ENCODE peak calls at places on chromosomes 6 and 20, in six cellular contexts. J, D, B, C, K and I are unnamed samples.

GRCh38 chr6:125104425-125104824 is 49.1 kb upstream of the TPD52L1 start:
- DNase-seq in J (peak; percentile 48), D (peak; percentile 72), B (no peak), C (no peak), K (peak; percentile 47), I (peak; percentile 74)

GRCh38 chr6:130324657-130325056 is 41.2 kb upstream of the TMEM200A start:
- DNase-seq in J (no peak), D (peak; percentile 83), B (no peak), C (no peak), K (peak; percentile 13), I (no peak)

GRCh38 chr6:101585501-101585900 is 192.0 kb downstream of the GRIK2 start:
- DNase-seq in J (no peak), D (no peak), B (no peak), C (no peak), K (no peak), I (no peak)

GRCh38 chr20:53929974-53930650 is 140.3 kb downstream of the BCAS1 start:
- DNase-seq in J (no peak), D (no peak), B (no peak), C (no peak), K (no peak), I (no peak)

GRCh38 chr20:32494498-32495216 is 90.5 kb downstream of the NOL4L start:
- DNase-seq in J (no peak), D (no peak), B (no peak), C (peak; percentile 23), K (no peak), I (no peak)

GRCh38 chr6:169048185-169048584 is 205.5 kb downstream of the THBS2 start:
- DNase-seq in J (no peak), D (no peak), B (no peak), C (no peak), K (no peak), I (no peak)

GRCh38 chr6:170129691-170130171 is 161.1 kb downstream of the DLL1 start:
- DNase-seq in J (no peak), D (no peak), B (peak; percentile 34), C (no peak), K (peak; percentile 87), I (no peak)

GRCh38 chr6:125918681-125919566 is 37.6 kb upstream of the HINT3 start:
- DNase-seq in J (peak; percentile 21), D (peak; percentile 90), B (no peak), C (no peak), K (peak; percentile 28), I (peak; percentile 96)

GRCh38 chr6:93417421-93417996 is 1.9 kb downstream of the EPHA7 start:
- DNase-seq in J (peak; percentile 42), D (no peak), B (no peak), C (no peak), K (no peak), I (peak; percentile 71)

GRCh38 chr6:100475554-100476325 is 11.0 kb upstream of the SIM1 start:
- DNase-seq in J (no peak), D (peak; percentile 22), B (no peak), C (no peak), K (peak; percentile 48), I (no peak)

GRCh38 chr6:122712093-122712863 is 67.2 kb upstream of the FABP7 start:
- DNase-seq in J (no peak), D (peak; percentile 62), B (no peak), C (no peak), K (no peak), I (peak; percentile 57)

GRCh38 chr6:146433881-146434741 is 109.5 kb upstream of the RAB32 start:
- DNase-seq in J (no peak), D (no peak), B (peak; percentile 74), C (peak; percentile 58), K (no peak), I (peak; percentile 17)

GRCh38 chr20:39081255-39081654 is 119.1 kb downstream of the DHX35 start:
- DNase-seq in J (peak; percentile 78), D (peak; percentile 75), B (peak; percentile 94), C (peak; percentile 77), K (peak; percentile 63), I (peak; percentile 72)

GRCh38 chr6:121533321-121533841 is 97.9 kb downstream of the GJA1 start:
- DNase-seq in J (no peak), D (no peak), B (no peak), C (no peak), K (no peak), I (no peak)

GRCh38 chr20:31945790-31946189 is 6.1 kb downstream of the PDRG1 start:
- DNase-seq in J (no peak), D (no peak), B (no peak), C (no peak), K (no peak), I (no peak)

GRCh38 chr20:41223112-41223511 is 85.8 kb downstream of the PLCG1 start:
- DNase-seq in J (no peak), D (peak; percentile 63), B (no peak), C (no peak), K (no peak), I (peak; percentile 31)

GRCh38 chr6:160979063-160979708 is 12.4 kb upstream of the MAP3K4 start:
- DNase-seq in J (no peak), D (peak; percentile 74), B (no peak), C (no peak), K (no peak), I (peak; percentile 64)

GRCh38 chr20:57103146-57103800 is 163.2 kb downstream of the BMP7 start:
- DNase-seq in J (no peak), D (no peak), B (no peak), C (no peak), K (no peak), I (no peak)

GRCh38 chr6:31744422-31744821 is 4.6 kb downstream of the MSH5 start:
- DNase-seq in J (no peak), D (no peak), B (no peak), C (no peak), K (no peak), I (no peak)

GRCh38 chr20:7146552-7147219 is 379.2 kb downstream of the BMP2 start:
- DNase-seq in J (no peak), D (no peak), B (no peak), C (no peak), K (no peak), I (no peak)

GRCh38 chr6:144835322-144835721 is 550.2 kb downstream of the UTRN start:
- DNase-seq in J (no peak), D (no peak), B (no peak), C (no peak), K (no peak), I (no peak)
- H3K14ac ChIP-seq in J (no peak overlapping the region), D (no peak overlapping the region), B (no peak overlapping the region), C (no peak overlapping the region), K (no peak overlapping the region), I (no peak overlapping the region)

GRCh38 chr6:41636803-41637178 is 1.5 kb upstream of the MDFI start:
- DNase-seq in J (no peak), D (no peak), B (peak; percentile 79), C (peak; percentile 80), K (peak; percentile 93), I (peak; percentile 51)

GRCh38 chr6:41638801-41639555 is 710 bp downstream of the MDFI start:
- DNase-seq in J (peak; percentile 46), D (no peak), B (peak; percentile 81), C (peak; percentile 69), K (no peak), I (peak; percentile 87)

GRCh38 chr6:41638002-41638800 is at the start of gene MDFI:
- DNase-seq in J (peak; percentile 57), D (no peak), B (peak; percentile 81), C (peak; percentile 78), K (no peak), I (peak; percentile 49)

GRCh38 chr6:41635365-41635764 is 2.9 kb upstream of the MDFI start:
- DNase-seq in J (no peak), D (no peak), B (no peak), C (no peak), K (no peak), I (no peak)

DNA sequence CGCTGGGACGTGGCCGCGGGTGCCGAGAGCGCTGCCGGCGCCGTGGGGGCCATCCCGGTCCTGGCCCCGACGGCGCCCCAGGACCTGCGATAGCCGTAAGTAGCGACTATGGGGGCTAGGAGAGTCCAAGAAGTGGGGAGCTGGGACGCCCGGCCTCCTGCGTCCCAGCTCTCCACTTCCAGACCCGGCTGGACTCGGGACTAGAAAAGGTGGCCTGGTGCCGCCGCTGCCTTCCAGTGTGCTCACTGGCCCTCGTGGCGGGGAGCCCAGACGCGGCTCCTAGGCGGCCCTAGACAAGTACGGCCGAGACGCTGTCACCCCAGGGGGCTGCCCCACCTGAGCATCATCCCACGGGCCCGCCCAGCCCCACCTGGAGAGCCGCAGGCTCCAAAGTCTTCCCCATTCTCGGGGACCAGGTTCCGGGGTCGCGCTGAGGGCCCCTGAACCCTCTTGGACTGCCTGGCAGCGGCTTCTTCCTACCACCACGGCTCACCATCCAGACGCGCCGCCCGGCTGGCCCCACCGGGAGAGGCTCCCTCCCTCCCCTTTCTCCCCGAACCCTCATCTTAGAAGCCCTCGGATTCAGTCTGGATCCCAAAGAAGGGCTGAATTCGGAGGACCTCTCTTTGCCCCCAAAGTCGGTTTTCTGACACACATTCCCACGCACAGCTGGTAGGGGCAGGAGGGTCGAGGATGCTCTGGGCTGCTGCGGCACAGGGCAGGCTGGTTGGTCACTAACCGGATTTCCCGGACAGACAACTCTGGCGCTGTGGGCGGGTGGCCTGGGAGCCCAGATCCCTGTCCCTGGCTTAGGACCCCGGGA is 878 bp upstream of the MDFI start:
- DNase-seq in J (no peak), D (no peak), B (peak; percentile 71), C (peak; percentile 55), K (peak; percentile 83), I (peak; percentile 49)
- H3K18ac ChIP-seq in J (peak overlapping the region; percentile 89), D (no peak overlapping the region), B (peak overlapping the region; percentile 78), C (no peak overlapping the region), K (peak overlapping the region; percentile 98), I (peak overlapping the region; percentile 96)

DNA sequence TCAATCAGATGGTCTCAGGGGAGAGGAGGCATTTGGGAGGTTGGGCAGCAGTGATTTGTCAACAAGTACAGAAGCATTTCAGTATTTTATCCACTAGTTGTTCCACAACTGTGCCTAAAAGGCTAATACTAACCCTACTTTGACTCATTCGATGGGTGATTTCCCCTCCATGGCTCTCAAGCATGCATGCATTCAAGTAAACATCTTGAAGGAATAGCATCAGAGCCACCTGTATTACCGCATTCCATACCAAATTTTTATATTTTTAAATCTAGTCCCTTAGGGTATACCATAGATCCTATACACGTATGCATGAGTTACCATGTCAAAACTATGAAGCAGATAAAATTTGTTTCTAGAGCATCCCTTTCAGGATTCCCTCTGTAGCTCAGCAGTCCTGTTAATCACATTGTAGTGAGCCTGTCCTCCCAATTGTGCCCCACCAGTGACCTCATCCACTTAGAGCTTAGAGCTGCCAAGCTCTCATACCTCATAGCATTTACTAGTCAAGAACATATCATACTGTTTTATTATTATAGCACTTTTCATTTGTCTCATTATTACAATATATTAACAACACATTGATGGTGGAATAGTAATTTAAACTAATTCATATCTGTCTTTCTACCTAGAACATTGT is 213.8 kb downstream of the LAMA2 start:
- DNase-seq in J (no peak), D (no peak), B (no peak), C (no peak), K (peak; percentile 63), I (no peak)
- H3K14ac ChIP-seq in J (no peak overlapping the region), D (no peak overlapping the region), B (no peak overlapping the region), C (no peak overlapping the region), K (no peak overlapping the region), I (no peak overlapping the region)

DNA sequence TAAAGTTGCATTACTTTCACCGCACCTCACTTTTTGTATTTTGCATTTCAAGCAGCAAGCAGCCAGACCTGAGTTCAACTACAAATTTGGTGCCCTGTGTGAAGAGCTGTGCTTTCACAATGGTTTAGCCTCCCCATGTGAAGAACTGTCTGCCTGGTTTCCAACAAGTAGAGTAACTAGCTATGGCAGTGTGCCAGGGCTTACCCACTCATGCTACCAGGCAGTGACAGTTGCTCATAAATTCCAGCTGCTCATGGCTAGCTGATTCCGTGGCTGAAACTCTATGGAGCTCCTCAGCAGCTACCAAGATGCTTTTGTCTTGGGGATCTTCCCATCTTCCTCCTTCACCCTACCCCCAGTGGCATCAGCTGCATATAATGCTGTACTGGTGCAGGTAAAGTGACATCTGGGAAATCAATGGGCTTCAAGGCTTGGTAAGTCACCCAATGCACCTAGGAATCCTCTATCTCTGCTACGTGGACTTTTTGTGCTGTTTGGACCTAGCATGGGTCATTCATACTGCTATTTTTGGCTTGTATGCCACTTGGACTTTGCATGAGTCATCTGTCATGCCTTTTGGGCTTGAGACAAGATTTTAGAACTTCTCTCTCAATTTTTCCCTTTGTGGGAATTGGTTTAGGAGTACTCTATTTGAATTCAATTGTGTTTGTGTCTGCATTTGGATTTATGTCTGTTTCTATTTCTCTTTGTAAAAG is 176.5 kb upstream of the GJE1 start:
- DNase-seq in J (no peak), D (peak; percentile 14), B (no peak), C (no peak), K (no peak), I (peak; percentile 25)
- H3K18ac ChIP-seq in J (no peak overlapping the region), D (no peak overlapping the region), B (no peak overlapping the region), C (no peak overlapping the region), K (no peak overlapping the region), I (no peak overlapping the region)